ENCODE peak calls at places on chromosomes 6 and 20, in four cellular contexts. D, N, H and A are unnamed samples.
A peak's percentile ranks its signal among the peaks of the same experiment; 100 is the strongest.

GRCh38 chr6:116217069-116217468 is 36.8 kb downstream of the TSPYL4 start:
- DNase-seq in D (no peak), N (no peak), H (no peak), A (no peak)

GRCh38 chr6:134657751-134658522 is 292.0 kb downstream of the ALDH8A1 start:
- DNase-seq in D (no peak), N (no peak), H (no peak), A (no peak)

GRCh38 chr6:113082691-113083090 is 735.6 kb downstream of the RFPL4B start:
- DNase-seq in D (no peak), N (no peak), H (no peak), A (no peak)

GRCh38 chr20:47273591-47274235 is 82.8 kb downstream of the ZMYND8 start:
- DNase-seq in D (no peak), N (no peak), H (no peak), A (no peak)

GRCh38 chr6:36844232-36845170 is 5.3 kb upstream of the CPNE5 start:
- DNase-seq in D (no peak), N (no peak), H (no peak), A (no peak)

GRCh38 chr6:54232703-54233102 is 75.5 kb upstream of the TINAG start:
- DNase-seq in D (no peak), N (no peak), H (no peak), A (no peak)

GRCh38 chr6:24704468-24704867 is 14.5 kb downstream of the C6orf62 start:
- DNase-seq in D (no peak), N (no peak), H (no peak), A (no peak)

GRCh38 chr6:136611133-136611532 is 60.9 kb upstream of the MAP7 start:
- DNase-seq in D (no peak), N (no peak), H (no peak), A (no peak)

GRCh38 chr6:142883011-142883410 is 62.0 kb downstream of the HIVEP2 start:
- DNase-seq in D (no peak), N (no peak), H (no peak), A (no peak)

GRCh38 chr20:38057351-38057972 is 23.9 kb downstream of the RPRD1B start:
- DNase-seq in D (peak; percentile 18), N (peak; percentile 73), H (peak; percentile 61), A (peak; percentile 90)

GRCh38 chr6:90294614-90294988 is 2.0 kb downstream of the BACH2 start:
- DNase-seq in D (no peak), N (peak; percentile 57), H (no peak), A (no peak)

GRCh38 chr6:122609881-122610689 is at the start of gene PKIB:
- DNase-seq in D (peak; percentile 62), N (peak; percentile 4), H (no peak), A (peak; percentile 75)

GRCh38 chr6:139161169-139161568 is 26.3 kb downstream of the HECA start:
- DNase-seq in D (no peak), N (peak; percentile 59), H (no peak), A (no peak)

GRCh38 chr20:59670786-59671492 is 66.6 kb downstream of the PHACTR3 start:
- DNase-seq in D (no peak), N (no peak), H (no peak), A (no peak)

GRCh38 chr6:23754197-23754596 is 371.8 kb upstream of the NRSN1 start:
- DNase-seq in D (no peak), N (no peak), H (no peak), A (no peak)

GRCh38 chr20:13348301-13349239 is 127.5 kb downstream of the ISM1 start:
- DNase-seq in D (no peak), N (no peak), H (no peak), A (no peak)

GRCh38 chr6:133609404-133610270 is 279.3 kb upstream of the TCF21 start:
- DNase-seq in D (no peak), N (no peak), H (no peak), A (no peak)